ENCODE peak calls at places on chromosomes 16 and 17, in four cellular contexts. T is IMR-90, U is mesendoderm, S is H9. P is an unnamed sample.
A peak's percentile ranks its signal among the peaks of the same experiment; 100 is the strongest.

GRCh38 chr17:27532269-27533067 is 76.2 kb downstream of the KSR1 start:
- DNase-seq in T (peak; percentile 98), U (peak; percentile 55), S (no peak), P (peak; percentile 99)

GRCh38 chr17:60971515-60972369 is 294.1 kb downstream of the BCAS3 start:
- DNase-seq in T (peak; percentile 80), U (peak; percentile 56), S (peak; percentile 64), P (peak; percentile 69)

GRCh38 chr17:73315481-73315880 is 3.7 kb upstream of the CDC42EP4 start:
- DNase-seq in T (no peak), U (no peak), S (peak; percentile 24), P (no peak)

GRCh38 chr17:58231644-58232043 is 6.7 kb upstream of the LPO start:
- DNase-seq in T (peak; percentile 64), U (no peak), S (no peak), P (no peak)

GRCh38 chr17:79079421-79080200 is 5.0 kb downstream of the ENGASE start:
- DNase-seq in T (no peak), U (no peak), S (no peak), P (no peak)

GRCh38 chr17:36641331-36641876 is 40.0 kb downstream of the MRM1 start:
- DNase-seq in T (no peak), U (peak; percentile 36), S (peak; percentile 67), P (no peak)

GRCh38 chr17:46060461-46060860 is 61.4 kb downstream of the STH start:
- DNase-seq in T (no peak), U (no peak), S (no peak), P (no peak)

GRCh38 chr17:74647871-74648672 is 24.5 kb upstream of the CD300E start:
- DNase-seq in T (no peak), U (no peak), S (no peak), P (no peak)

GRCh38 chr17:75828051-75828400 is 16.2 kb downstream of the UNC13D start:
- DNase-seq in T (no peak), U (peak; percentile 71), S (no peak), P (no peak)

GRCh38 chr17:8041249-8041928 is 2.5 kb downstream of the ALOX15B start:
- DNase-seq in T (peak; percentile 73), U (peak; percentile 65), S (no peak), P (peak; percentile 41)

GRCh38 chr16:24737391-24737871 is 8.0 kb downstream of the TNRC6A start:
- DNase-seq in T (peak; percentile 70), U (no peak), S (no peak), P (peak; percentile 26)

DNA sequence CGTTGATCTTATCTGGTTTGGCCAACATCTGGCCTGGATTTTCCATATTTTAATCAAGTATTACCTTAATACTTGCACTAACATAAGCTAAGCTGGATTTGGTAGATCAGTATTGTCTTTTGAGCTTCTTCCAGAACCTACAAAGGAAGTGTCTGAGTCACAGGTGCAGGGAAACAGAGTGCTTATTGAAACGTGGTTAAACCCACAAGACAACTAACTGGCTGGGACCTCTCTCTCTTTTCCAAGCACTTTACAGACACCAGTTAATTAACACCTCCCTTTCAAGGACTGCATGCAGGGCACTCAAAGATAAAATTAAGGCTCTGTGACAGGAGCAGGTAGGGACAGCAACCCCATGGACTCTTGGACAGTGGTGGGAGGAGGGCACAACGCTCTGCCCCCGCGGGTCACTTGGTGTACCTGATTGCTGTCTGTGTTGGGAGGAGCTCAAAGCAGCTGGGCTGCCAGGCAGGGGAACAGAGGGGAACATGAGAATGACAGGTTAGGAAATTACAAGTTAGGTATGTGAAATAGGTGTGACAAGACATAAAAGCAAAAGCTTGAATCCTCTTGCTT is 133.7 kb upstream of the MON1B start:
- DNase-seq in T (no peak), U (peak; percentile 23), S (no peak), P (no peak)
- H3K4me1 ChIP-seq in T (no peaks in the 10 kb centered on the region), U (no peaks in the 10 kb centered on the region), S (no peaks in the 10 kb centered on the region), P (no peaks in the 10 kb centered on the region)

GRCh38 chr16:31507929-31508705 is at the start of gene RUSF1:
- DNase-seq in T (peak; percentile 87), U (peak; percentile 96), S (peak; percentile 91), P (peak; percentile 92)
- H2BK120ac ChIP-seq in T (peak within 1 kb of the TSS; percentile 55), U (no peak within 1 kb of the TSS), S (no peak within 1 kb of the TSS), P (peak within 1 kb of the TSS; percentile 81)

GRCh38 chr17:81090361-81091133 is 55.6 kb downstream of the BAIAP2 start:
- DNase-seq in T (no peak), U (peak; percentile 68), S (peak; percentile 95), P (peak; percentile 29)
- H3K4me1 ChIP-seq in T (peaks cover 12% of the 10 kb centered on the region), U (peaks cover 9% of the 10 kb centered on the region), S (no peaks in the 10 kb centered on the region), P (peaks cover 19% of the 10 kb centered on the region)

GRCh38 chr17:59827721-59828477 is 64.8 kb downstream of the TUBD1 start:
- DNase-seq in T (no peak), U (no peak), S (no peak), P (no peak)

GRCh38 chr17:59830007-59830630 is 62.6 kb downstream of the TUBD1 start:
- DNase-seq in T (peak; percentile 63), U (no peak), S (no peak), P (no peak)

GRCh38 chr17:59828478-59828760 is 64.3 kb downstream of the TUBD1 start:
- DNase-seq in T (no peak), U (no peak), S (no peak), P (no peak)

GRCh38 chr17:59829217-59830006 is 63.3 kb downstream of the TUBD1 start:
- DNase-seq in T (peak; percentile 98), U (peak; percentile 86), S (no peak), P (peak; percentile 55)

GRCh38 chr17:59830846-59831486 is 61.8 kb downstream of the TUBD1 start:
- DNase-seq in T (no peak), U (no peak), S (no peak), P (no peak)
- H2BK120ac ChIP-seq in T (peak overlapping the region; percentile 93), U (no peak overlapping the region), S (no peak overlapping the region), P (no peak overlapping the region)